ENCODE peak calls at places on chromosomes 13 and 19, in eight cellular contexts. One of them, this sample, is unnamed.
A peak's percentile ranks its signal among the peaks of the same experiment; 100 is the strongest.

GRCh38 chr19:30118221-30118620 is 176.2 kb downstream of the URI1 start:
- DNase-seq in heart right ventricle: no peak
- DNase-seq in CD8-positive, alpha-beta T cell: no peak
- DNase-seq in psoas muscle: no peak
- DNase-seq in IMR-90: no peak
- DNase-seq in H9: no peak
- DNase-seq in Peyer's patch: no peak
- DNase-seq in AG09309: no peak
- DNase-seq in this sample: no peak

GRCh38 chr13:90003566-90003965 is 1343.9 kb upstream of the MIR17HG start:
- DNase-seq in AG09309: no peak
- DNase-seq in CD8-positive, alpha-beta T cell: no peak
- DNase-seq in IMR-90: no peak
- DNase-seq in Peyer's patch: no peak
- DNase-seq in H9: no peak
- DNase-seq in heart right ventricle: no peak
- DNase-seq in psoas muscle: no peak
- DNase-seq in this sample: no peak

GRCh38 chr19:42198676-42199439 is 18.6 kb downstream of the DEDD2 start:
- DNase-seq in H9: peak; percentile 86
- DNase-seq in heart right ventricle: no peak
- DNase-seq in IMR-90: no peak
- DNase-seq in AG09309: no peak
- DNase-seq in Peyer's patch: peak; percentile 93
- DNase-seq in psoas muscle: no peak
- DNase-seq in CD8-positive, alpha-beta T cell: peak; percentile 74
- DNase-seq in this sample: peak; percentile 84

GRCh38 chr13:30341815-30342570 is 34.6 kb upstream of the KATNAL1 start:
- DNase-seq in CD8-positive, alpha-beta T cell: no peak
- DNase-seq in IMR-90: peak; percentile 94
- DNase-seq in Peyer's patch: peak; percentile 76
- DNase-seq in psoas muscle: peak; percentile 84
- DNase-seq in H9: no peak
- DNase-seq in heart right ventricle: peak; percentile 81
- DNase-seq in AG09309: peak; percentile 81
- DNase-seq in this sample: no peak

GRCh38 chr19:43776285-43776684 is 4.5 kb downstream of the KCNN4 start:
- DNase-seq in Peyer's patch: no peak
- DNase-seq in psoas muscle: no peak
- DNase-seq in CD8-positive, alpha-beta T cell: no peak
- DNase-seq in IMR-90: no peak
- DNase-seq in H9: no peak
- DNase-seq in heart right ventricle: no peak
- DNase-seq in AG09309: no peak
- DNase-seq in this sample: peak; percentile 45

GRCh38 chr19:45253396-45254027 is 2.4 kb downstream of the MARK4 start:
- DNase-seq in IMR-90: peak; percentile 21
- DNase-seq in H9: no peak
- DNase-seq in psoas muscle: no peak
- DNase-seq in AG09309: no peak
- DNase-seq in Peyer's patch: no peak
- DNase-seq in heart right ventricle: no peak
- DNase-seq in CD8-positive, alpha-beta T cell: no peak
- DNase-seq in this sample: no peak

GRCh38 chr13:49082653-49083536 is 107.2 kb downstream of the FNDC3A start:
- DNase-seq in AG09309: peak; percentile 50
- DNase-seq in IMR-90: peak; percentile 96
- DNase-seq in H9: no peak
- DNase-seq in Peyer's patch: no peak
- DNase-seq in psoas muscle: no peak
- DNase-seq in CD8-positive, alpha-beta T cell: no peak
- DNase-seq in heart right ventricle: no peak
- DNase-seq in this sample: peak; percentile 45

GRCh38 chr13:76723551-76724232 is 162.5 kb downstream of the KCTD12 start:
- DNase-seq in heart right ventricle: peak; percentile 12
- DNase-seq in Peyer's patch: no peak
- DNase-seq in IMR-90: peak; percentile 89
- DNase-seq in psoas muscle: peak; percentile 12
- DNase-seq in CD8-positive, alpha-beta T cell: peak; percentile 14
- DNase-seq in H9: peak; percentile 34
- DNase-seq in AG09309: peak; percentile 48
- DNase-seq in this sample: no peak

GRCh38 chr13:46751811-46752635 is 44.9 kb downstream of the ESD start:
- DNase-seq in heart right ventricle: no peak
- DNase-seq in AG09309: peak; percentile 11
- DNase-seq in IMR-90: peak; percentile 45
- DNase-seq in psoas muscle: no peak
- DNase-seq in H9: no peak
- DNase-seq in CD8-positive, alpha-beta T cell: peak; percentile 48
- DNase-seq in Peyer's patch: peak; percentile 54
- DNase-seq in this sample: peak; percentile 14

GRCh38 chr19:16061943-16062342 is 14.4 kb upstream of the TPM4 start:
- DNase-seq in psoas muscle: no peak
- DNase-seq in AG09309: no peak
- DNase-seq in CD8-positive, alpha-beta T cell: peak; percentile 40
- DNase-seq in IMR-90: no peak
- DNase-seq in Peyer's patch: peak; percentile 47
- DNase-seq in H9: no peak
- DNase-seq in heart right ventricle: no peak
- DNase-seq in this sample: peak; percentile 38
- TF ChIP-seq CTCF in psoas muscle: no peak
- TF ChIP-seq CTCF in AG09309: no peak
- TF ChIP-seq CTCF in CD8-positive, alpha-beta T cell: no peak
- TF ChIP-seq CTCF in IMR-90: no peak
- TF ChIP-seq CTCF in Peyer's patch: no peak
- TF ChIP-seq CTCF in H9: no peak
- TF ChIP-seq CTCF in heart right ventricle: no peak
- TF ChIP-seq CTCF in this sample: no peak

GRCh38 chr13:20331419-20331818 is 99.3 kb upstream of the GJB6 start:
- DNase-seq in psoas muscle: no peak
- DNase-seq in IMR-90: no peak
- DNase-seq in heart right ventricle: no peak
- DNase-seq in Peyer's patch: no peak
- DNase-seq in CD8-positive, alpha-beta T cell: no peak
- DNase-seq in AG09309: no peak
- DNase-seq in H9: no peak
- DNase-seq in this sample: no peak
- TF ChIP-seq CTCF in psoas muscle: no peak
- TF ChIP-seq CTCF in IMR-90: no peak
- TF ChIP-seq CTCF in heart right ventricle: no peak
- TF ChIP-seq CTCF in Peyer's patch: no peak
- TF ChIP-seq CTCF in CD8-positive, alpha-beta T cell: no peak
- TF ChIP-seq CTCF in AG09309: no peak
- TF ChIP-seq CTCF in H9: peak; percentile 40
- TF ChIP-seq CTCF in this sample: no peak

DNA sequence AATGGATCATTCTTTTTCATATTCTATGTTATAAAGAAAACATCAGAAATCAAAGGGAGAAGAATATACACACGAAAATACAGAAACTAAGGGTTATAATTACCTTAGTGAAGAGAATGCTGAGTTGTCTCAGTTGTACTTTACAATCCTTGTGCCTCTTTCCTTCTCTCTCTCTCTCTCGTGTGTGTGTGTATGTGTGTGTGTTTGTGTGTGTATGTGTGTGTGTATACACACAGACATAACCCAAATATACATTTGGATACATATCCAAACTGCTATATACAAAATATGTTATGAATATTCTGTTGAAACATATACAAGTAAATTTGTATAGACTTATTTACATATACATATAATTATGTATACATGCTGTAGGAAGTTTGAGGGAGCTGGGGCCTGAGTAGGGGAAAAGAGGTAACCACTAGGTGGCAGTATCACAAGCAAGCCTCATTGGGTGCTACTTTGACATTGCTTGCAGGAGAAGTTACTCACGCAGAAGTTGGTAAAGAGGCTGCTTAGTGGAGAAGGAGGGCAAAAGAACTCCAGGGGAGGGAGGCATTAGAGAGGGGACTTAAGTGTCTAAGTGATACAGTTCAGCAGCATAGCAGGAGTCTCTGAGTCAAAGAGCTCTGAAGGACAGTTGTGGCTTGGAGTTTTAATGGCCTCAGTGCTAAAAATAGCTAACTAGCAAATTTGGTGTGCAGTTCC is 465.1 kb upstream of the PCDH20 start:
- DNase-seq in H9: peak; percentile 58
- DNase-seq in psoas muscle: no peak
- DNase-seq in CD8-positive, alpha-beta T cell: no peak
- DNase-seq in heart right ventricle: no peak
- DNase-seq in Peyer's patch: no peak
- DNase-seq in AG09309: no peak
- DNase-seq in IMR-90: peak; percentile 5
- DNase-seq in this sample: peak; percentile 8
- TF ChIP-seq CTCF in H9: peak; percentile 84
- TF ChIP-seq CTCF in psoas muscle: no peak
- TF ChIP-seq CTCF in CD8-positive, alpha-beta T cell: no peak
- TF ChIP-seq CTCF in heart right ventricle: peak; percentile 21
- TF ChIP-seq CTCF in Peyer's patch: peak; percentile 25
- TF ChIP-seq CTCF in AG09309: peak; percentile 9
- TF ChIP-seq CTCF in IMR-90: peak; percentile 19
- TF ChIP-seq CTCF in this sample: peak; percentile 51

GRCh38 chr13:73635166-73635787 is 498.9 kb downstream of the KLF12 start:
- DNase-seq in heart right ventricle: no peak
- DNase-seq in AG09309: no peak
- DNase-seq in psoas muscle: no peak
- DNase-seq in Peyer's patch: no peak
- DNase-seq in H9: no peak
- DNase-seq in CD8-positive, alpha-beta T cell: no peak
- DNase-seq in IMR-90: peak; percentile 2
- DNase-seq in this sample: no peak
- TF ChIP-seq CTCF in heart right ventricle: no peak
- TF ChIP-seq CTCF in AG09309: no peak
- TF ChIP-seq CTCF in psoas muscle: no peak
- TF ChIP-seq CTCF in Peyer's patch: no peak
- TF ChIP-seq CTCF in H9: no peak
- TF ChIP-seq CTCF in CD8-positive, alpha-beta T cell: no peak
- TF ChIP-seq CTCF in IMR-90: no peak
- TF ChIP-seq CTCF in this sample: no peak

DNA sequence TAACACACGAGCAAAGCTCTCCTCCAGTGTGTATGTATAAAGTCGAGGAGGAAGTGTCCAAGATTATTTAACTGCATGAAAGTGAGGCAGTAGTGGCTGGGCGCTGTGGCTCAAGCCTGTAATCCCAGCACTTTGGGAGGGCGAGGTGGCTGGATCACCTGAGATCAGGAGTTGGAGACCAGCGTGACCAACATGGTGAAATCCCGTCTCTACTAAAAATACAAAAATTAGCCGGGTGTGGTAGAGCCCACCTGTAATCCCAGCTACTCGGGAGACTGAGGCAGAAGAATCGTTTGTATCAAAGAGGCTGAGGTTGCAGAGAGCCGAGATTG is 1.2 kb upstream of the ZNF20 start:
- DNase-seq in Peyer's patch: no peak
- DNase-seq in AG09309: no peak
- DNase-seq in CD8-positive, alpha-beta T cell: no peak
- DNase-seq in psoas muscle: no peak
- DNase-seq in heart right ventricle: no peak
- DNase-seq in H9: no peak
- DNase-seq in IMR-90: no peak
- DNase-seq in this sample: no peak
- TF ChIP-seq CTCF in Peyer's patch: no peak
- TF ChIP-seq CTCF in AG09309: no peak
- TF ChIP-seq CTCF in CD8-positive, alpha-beta T cell: peak; percentile 38
- TF ChIP-seq CTCF in psoas muscle: no peak
- TF ChIP-seq CTCF in heart right ventricle: no peak
- TF ChIP-seq CTCF in H9: no peak
- TF ChIP-seq CTCF in IMR-90: no peak
- TF ChIP-seq CTCF in this sample: no peak

DNA sequence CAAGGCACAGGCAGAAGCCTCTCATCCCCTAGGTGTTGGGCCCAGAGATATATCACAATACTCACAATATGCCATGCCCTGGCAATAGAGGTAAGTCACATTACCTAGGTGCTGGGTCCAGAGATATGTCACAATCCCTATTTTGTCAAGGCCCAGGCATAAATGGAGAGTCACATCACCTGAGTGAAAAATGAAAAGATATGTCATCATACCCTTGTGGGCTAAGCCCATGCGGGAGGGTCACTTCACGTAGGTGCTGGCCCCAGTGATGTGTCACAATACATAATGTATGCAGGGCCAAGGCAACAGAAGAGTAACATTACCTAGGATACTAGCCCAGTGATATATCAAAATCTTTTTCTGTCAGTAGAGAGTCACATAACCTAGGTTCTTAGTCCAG is 127.0 kb downstream of the ZNF675 start:
- DNase-seq in heart right ventricle: no peak
- DNase-seq in CD8-positive, alpha-beta T cell: no peak
- DNase-seq in IMR-90: no peak
- DNase-seq in H9: no peak
- DNase-seq in Peyer's patch: no peak
- DNase-seq in psoas muscle: no peak
- DNase-seq in AG09309: no peak
- DNase-seq in this sample: no peak
- TF ChIP-seq CTCF in heart right ventricle: no peak
- TF ChIP-seq CTCF in CD8-positive, alpha-beta T cell: no peak
- TF ChIP-seq CTCF in IMR-90: no peak
- TF ChIP-seq CTCF in H9: no peak
- TF ChIP-seq CTCF in Peyer's patch: no peak
- TF ChIP-seq CTCF in psoas muscle: no peak
- TF ChIP-seq CTCF in AG09309: no peak
- TF ChIP-seq CTCF in this sample: no peak

GRCh38 chr19:7494416-7495098 is 5.7 kb upstream of the PEX11G start:
- DNase-seq in AG09309: no peak
- DNase-seq in heart right ventricle: peak; percentile 38
- DNase-seq in psoas muscle: peak; percentile 40
- DNase-seq in H9: no peak
- DNase-seq in IMR-90: no peak
- DNase-seq in Peyer's patch: no peak
- DNase-seq in CD8-positive, alpha-beta T cell: no peak
- DNase-seq in this sample: peak; percentile 7
- TF ChIP-seq CTCF in AG09309: no peak
- TF ChIP-seq CTCF in heart right ventricle: no peak
- TF ChIP-seq CTCF in psoas muscle: no peak
- TF ChIP-seq CTCF in H9: no peak
- TF ChIP-seq CTCF in IMR-90: no peak
- TF ChIP-seq CTCF in Peyer's patch: peak; percentile 28
- TF ChIP-seq CTCF in CD8-positive, alpha-beta T cell: no peak
- TF ChIP-seq CTCF in this sample: no peak